ENCODE peak calls at places on chromosome 15, in ten cellular contexts. V is IMR-90, S is A549, F is right atrium auricular region, N is adrenal gland, A is Peyer's patch, X is A673, C is heart right ventricle, Q is GM23338, P is uterus. H is an unnamed sample.
A peak's percentile ranks its signal among the peaks of the same experiment; 100 is the strongest.

GRCh38 chr15:93179072-93179471 is 90.1 kb upstream of the RGMA start:
- DNase-seq in X (no peak), A (no peak), P (no peak), V (no peak), S (peak; percentile 9), Q (no peak), F (no peak), N (peak; percentile 32), C (peak; percentile 28), H (no peak)

GRCh38 chr15:78133801-78134200 is 2.6 kb upstream of the CIB2 start:
- DNase-seq in S (no peak), N (no peak), F (no peak), X (no peak), P (no peak), C (no peak), A (no peak), V (no peak), Q (no peak), H (no peak)

GRCh38 chr15:31483924-31484368 is 157.3 kb downstream of the KLF13 start:
- DNase-seq in Q (peak; percentile 77), C (no peak), F (no peak), X (no peak), V (no peak), N (no peak), A (no peak), S (no peak), P (no peak), H (no peak)

GRCh38 chr15:51183076-51183475 is 88.4 kb upstream of the TNFAIP8L3 start:
- DNase-seq in C (no peak), S (no peak), P (no peak), X (no peak), Q (no peak), V (no peak), A (no peak), F (no peak), N (no peak), H (no peak)

GRCh38 chr15:33678606-33679005 is 289.7 kb upstream of the CHRM5 start:
- DNase-seq in P (no peak), A (no peak), V (no peak), F (no peak), N (no peak), X (no peak), Q (no peak), S (no peak), C (no peak), H (no peak)

GRCh38 chr15:27017168-27017809 is 46.3 kb downstream of the GABRG3 start:
- DNase-seq in C (no peak), V (peak; percentile 58), F (no peak), A (no peak), N (peak; percentile 60), Q (peak; percentile 93), P (no peak), X (peak; percentile 36), S (peak; percentile 81), H (no peak)

GRCh38 chr15:31280831-31281216 is 45.8 kb upstream of the KLF13 start:
- DNase-seq in N (peak; percentile 3), X (no peak), S (no peak), A (no peak), P (no peak), F (no peak), Q (no peak), C (no peak), V (no peak), H (no peak)

GRCh38 chr15:90557651-90558084 is 27.9 kb downstream of the CRTC3 start:
- DNase-seq in X (no peak), P (peak; percentile 87), A (peak; percentile 34), Q (no peak), S (no peak), V (peak; percentile 65), C (peak; percentile 82), N (peak; percentile 94), F (peak; percentile 95), H (peak; percentile 92)

GRCh38 chr15:63502843-63503738 is 1.3 kb upstream of the USP3 start:
- DNase-seq in N (peak; percentile 91), S (peak; percentile 99), V (peak; percentile 87), A (peak; percentile 90), X (no peak), Q (peak; percentile 85), P (peak; percentile 86), C (peak; percentile 83), F (peak; percentile 97), H (peak; percentile 62)

GRCh38 chr15:47460775-47461174 is 256.5 kb upstream of the SEMA6D start:
- DNase-seq in N (no peak), P (no peak), Q (no peak), S (no peak), A (no peak), F (no peak), V (no peak), C (no peak), X (peak; percentile 40), H (no peak)

GRCh38 chr15:57461541-57461940 is 85.2 kb downstream of the CGNL1 start:
- DNase-seq in V (no peak), X (no peak), C (no peak), A (no peak), F (no peak), P (no peak), Q (no peak), S (no peak), N (no peak), H (no peak)

GRCh38 chr15:62459875-62460274 is 294.8 kb upstream of the C2CD4B start:
- DNase-seq in C (no peak), A (no peak), Q (no peak), N (no peak), V (no peak), P (no peak), S (no peak), X (no peak), F (no peak), H (no peak)

GRCh38 chr15:66369773-66370651 is 13.5 kb upstream of the TIPIN start:
- DNase-seq in S (peak; percentile 58), N (peak; percentile 17), A (no peak), F (no peak), V (peak; percentile 20), P (no peak), X (peak; percentile 9), C (no peak), Q (peak; percentile 61), H (no peak)

GRCh38 chr15:96351801-96352593 is 21.5 kb downstream of the NR2F2 start:
- DNase-seq in S (no peak), Q (peak; percentile 72), N (peak; percentile 65), V (no peak), P (peak; percentile 67), F (no peak), C (peak; percentile 51), X (no peak), A (no peak), H (no peak)

GRCh38 chr15:29268706-29269484 is 727 bp downstream of the NSMCE3 start:
- DNase-seq in F (peak; percentile 66), P (peak; percentile 32), X (peak; percentile 34), V (peak; percentile 34), C (peak; percentile 21), A (peak; percentile 50), N (peak; percentile 44), S (peak; percentile 53), Q (peak; percentile 66), H (no peak)

GRCh38 chr15:100951965-100952364 is 32.8 kb downstream of the LRRK1 start:
- DNase-seq in X (no peak), C (no peak), Q (no peak), P (no peak), F (no peak), A (no peak), V (no peak), S (no peak), N (no peak), H (no peak)
- TF ChIP-seq CTCF in X (no peak), C (no peak), Q (no peak), P (no peak), F (no peak), A (no peak), V (no peak), S (no peak), N (no peak), H (no peak)

GRCh38 chr15:71791975-71792374 is 18.4 kb upstream of the NR2E3 start:
- DNase-seq in V (no peak), N (no peak), F (no peak), P (no peak), Q (no peak), S (no peak), X (no peak), C (no peak), A (no peak), H (no peak)
- H3K27ac ChIP-seq in V (no peak overlapping the region), N (no peak overlapping the region), F (no peak overlapping the region), P (no peak overlapping the region), Q (no peak overlapping the region), S (peak overlapping the region; percentile 83), X (no peak overlapping the region), C (no peak overlapping the region), A (no peak overlapping the region), H (no peak overlapping the region)

GRCh38 chr15:82835391-82835917 is 26.0 kb downstream of the WHAMM start:
- DNase-seq in Q (no peak), C (no peak), A (no peak), F (no peak), N (no peak), X (no peak), S (no peak), P (no peak), V (no peak), H (no peak)

GRCh38 chr15:82830427-82831173 is 21.2 kb downstream of the WHAMM start:
- DNase-seq in V (no peak), F (no peak), A (no peak), S (no peak), C (no peak), N (no peak), P (no peak), Q (no peak), X (no peak), H (no peak)

GRCh38 chr15:82831894-82832600 is 22.6 kb downstream of the WHAMM start:
- DNase-seq in V (no peak), Q (no peak), S (no peak), P (no peak), X (no peak), F (no peak), C (no peak), A (no peak), N (no peak), H (no peak)

GRCh38 chr15:82832601-82833209 is 23.3 kb downstream of the WHAMM start:
- DNase-seq in Q (no peak), X (peak; percentile 63), S (peak; percentile 56), A (no peak), F (peak; percentile 40), C (no peak), V (peak; percentile 93), N (no peak), P (no peak), H (no peak)

DNA sequence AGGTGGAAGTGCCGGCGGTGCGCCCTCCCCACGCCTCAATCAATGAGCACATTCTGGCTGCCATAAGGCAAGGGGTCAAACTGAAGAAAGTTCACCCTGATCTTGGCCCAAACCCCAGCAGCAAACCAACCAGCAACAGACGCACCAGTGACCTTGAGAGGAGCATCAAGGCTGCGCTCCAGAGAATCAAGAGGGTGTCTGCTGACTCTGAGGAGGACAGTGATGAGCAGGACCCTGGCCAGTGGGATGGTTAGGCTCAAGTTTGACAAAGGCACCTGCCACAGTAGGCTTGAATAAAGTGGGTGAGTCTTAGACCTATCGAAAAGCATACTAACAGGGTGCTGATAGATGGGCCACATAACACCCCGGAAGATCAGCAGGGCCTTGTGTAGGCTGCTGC is 23.9 kb downstream of the WHAMM start:
- DNase-seq in F (peak; percentile 23), N (no peak), A (no peak), Q (no peak), C (no peak), S (no peak), P (no peak), X (no peak), V (no peak), H (no peak)
- H3K4me1 ChIP-seq in F (no peaks in the 10 kb centered on the region), N (peaks cover 12% of the 10 kb centered on the region), A (no peaks in the 10 kb centered on the region), Q (no peaks in the 10 kb centered on the region), C (peaks cover 12% of the 10 kb centered on the region), S (peaks cover 20% of the 10 kb centered on the region), P (no peaks in the 10 kb centered on the region), X (peaks cover 9% of the 10 kb centered on the region), V (peaks cover 10% of the 10 kb centered on the region), H (peaks cover 8% of the 10 kb centered on the region)

GRCh38 chr15:70907784-70908471 is 15.3 kb downstream of the LRRC49 start:
- DNase-seq in C (no peak), V (no peak), X (no peak), P (no peak), S (no peak), Q (peak; percentile 67), A (no peak), F (no peak), N (no peak), H (no peak)
- TF ChIP-seq CTCF in C (no peak), V (no peak), X (peak; percentile 40), P (no peak), S (no peak), Q (peak; percentile 43), A (peak; percentile 10), F (no peak), N (no peak), H (peak; percentile 24)